ENCODE peak calls at places on chromosomes 1 and 21, in four cellular contexts. One of them, this sample, is unnamed.

GRCh38 chr1:14549897-14550635 is 48.4 kb upstream of the KAZN start:
- DNase-seq in COR-L47: no peak
- DNase-seq in natural killer cell: no peak
- DNase-seq in stimulated activated CD8-positive, alpha-beta memory T cell treated with anti-CD3 and anti-CD28 coated beads, Interleukin-7, amount 100 ng/mL, for 24 hours: no peak
- DNase-seq in this sample: no peak

GRCh38 chr1:42164551-42165420 is at the start of gene GUCA2A:
- DNase-seq in natural killer cell: no peak
- DNase-seq in stimulated activated CD8-positive, alpha-beta memory T cell treated with anti-CD3 and anti-CD28 coated beads, Interleukin-7, amount 100 ng/mL, for 24 hours: no peak
- DNase-seq in COR-L47: no peak
- DNase-seq in this sample: no peak

GRCh38 chr1:8077120-8077573 is 51.0 kb upstream of the ERRFI1 start:
- DNase-seq in COR-L47: no peak
- DNase-seq in stimulated activated CD8-positive, alpha-beta memory T cell treated with anti-CD3 and anti-CD28 coated beads, Interleukin-7, amount 100 ng/mL, for 24 hours: no peak
- DNase-seq in natural killer cell: no peak
- DNase-seq in this sample: no peak

GRCh38 chr1:96992871-96993270 is 271.3 kb downstream of the PTBP2 start:
- DNase-seq in COR-L47: no peak
- DNase-seq in stimulated activated CD8-positive, alpha-beta memory T cell treated with anti-CD3 and anti-CD28 coated beads, Interleukin-7, amount 100 ng/mL, for 24 hours: no peak
- DNase-seq in natural killer cell: no peak
- DNase-seq in this sample: no peak

GRCh38 chr1:43973981-43974442 is 748 bp upstream of the ATP6V0B start:
- DNase-seq in natural killer cell: no peak
- DNase-seq in COR-L47: no peak
- DNase-seq in stimulated activated CD8-positive, alpha-beta memory T cell treated with anti-CD3 and anti-CD28 coated beads, Interleukin-7, amount 100 ng/mL, for 24 hours: no peak
- DNase-seq in this sample: no peak

GRCh38 chr1:63829349-63830327 is 55.8 kb downstream of the ROR1 start:
- DNase-seq in COR-L47: no peak
- DNase-seq in natural killer cell: no peak
- DNase-seq in stimulated activated CD8-positive, alpha-beta memory T cell treated with anti-CD3 and anti-CD28 coated beads, Interleukin-7, amount 100 ng/mL, for 24 hours: no peak
- DNase-seq in this sample: no peak

GRCh38 chr1:22567176-22567575 is 3.9 kb downstream of the EPHA8 start:
- DNase-seq in stimulated activated CD8-positive, alpha-beta memory T cell treated with anti-CD3 and anti-CD28 coated beads, Interleukin-7, amount 100 ng/mL, for 24 hours: no peak
- DNase-seq in COR-L47: no peak
- DNase-seq in natural killer cell: no peak
- DNase-seq in this sample: no peak

GRCh38 chr21:42063578-42064521 is 7.3 kb upstream of the UMODL1 start:
- DNase-seq in natural killer cell: no peak
- DNase-seq in stimulated activated CD8-positive, alpha-beta memory T cell treated with anti-CD3 and anti-CD28 coated beads, Interleukin-7, amount 100 ng/mL, for 24 hours: no peak
- DNase-seq in COR-L47: no peak
- DNase-seq in this sample: no peak

GRCh38 chr1:206461602-206462455 is 8.4 kb upstream of the IKBKE start:
- DNase-seq in natural killer cell: peak; percentile 54
- DNase-seq in stimulated activated CD8-positive, alpha-beta memory T cell treated with anti-CD3 and anti-CD28 coated beads, Interleukin-7, amount 100 ng/mL, for 24 hours: peak; percentile 51
- DNase-seq in COR-L47: peak; percentile 44
- DNase-seq in this sample: peak; percentile 13

GRCh38 chr1:58065520-58065919 is 481.0 kb downstream of the OMA1 start:
- DNase-seq in stimulated activated CD8-positive, alpha-beta memory T cell treated with anti-CD3 and anti-CD28 coated beads, Interleukin-7, amount 100 ng/mL, for 24 hours: no peak
- DNase-seq in natural killer cell: no peak
- DNase-seq in COR-L47: no peak
- DNase-seq in this sample: no peak

GRCh38 chr1:201708085-201708512 is 120.9 kb upstream of the IPO9 start:
- DNase-seq in natural killer cell: no peak
- DNase-seq in COR-L47: no peak
- DNase-seq in stimulated activated CD8-positive, alpha-beta memory T cell treated with anti-CD3 and anti-CD28 coated beads, Interleukin-7, amount 100 ng/mL, for 24 hours: no peak
- DNase-seq in this sample: peak; percentile 39

GRCh38 chr1:236795035-236795756 is at the start of gene MTR:
- DNase-seq in stimulated activated CD8-positive, alpha-beta memory T cell treated with anti-CD3 and anti-CD28 coated beads, Interleukin-7, amount 100 ng/mL, for 24 hours: peak; percentile 93
- DNase-seq in COR-L47: peak; percentile 99
- DNase-seq in natural killer cell: peak; percentile 94
- DNase-seq in this sample: peak; percentile 93

GRCh38 chr1:223748405-223748772 is 36.0 kb downstream of the CAPN2 start:
- DNase-seq in natural killer cell: no peak
- DNase-seq in COR-L47: no peak
- DNase-seq in stimulated activated CD8-positive, alpha-beta memory T cell treated with anti-CD3 and anti-CD28 coated beads, Interleukin-7, amount 100 ng/mL, for 24 hours: no peak
- DNase-seq in this sample: no peak

GRCh38 chr1:20508411-20508771 is 440 bp upstream of the MUL1 start:
- DNase-seq in natural killer cell: no peak
- DNase-seq in COR-L47: no peak
- DNase-seq in stimulated activated CD8-positive, alpha-beta memory T cell treated with anti-CD3 and anti-CD28 coated beads, Interleukin-7, amount 100 ng/mL, for 24 hours: no peak
- DNase-seq in this sample: no peak

GRCh38 chr1:175731581-175731980 is 11.8 kb downstream of the TNR start:
- DNase-seq in stimulated activated CD8-positive, alpha-beta memory T cell treated with anti-CD3 and anti-CD28 coated beads, Interleukin-7, amount 100 ng/mL, for 24 hours: no peak
- DNase-seq in COR-L47: no peak
- DNase-seq in natural killer cell: no peak
- DNase-seq in this sample: no peak

GRCh38 chr1:212178830-212179370 is 106.3 kb upstream of the PPP2R5A start:
- DNase-seq in stimulated activated CD8-positive, alpha-beta memory T cell treated with anti-CD3 and anti-CD28 coated beads, Interleukin-7, amount 100 ng/mL, for 24 hours: no peak
- DNase-seq in natural killer cell: no peak
- DNase-seq in COR-L47: no peak
- DNase-seq in this sample: no peak

GRCh38 chr1:228884196-228884595 is 148.9 kb downstream of the RHOU start:
- DNase-seq in COR-L47: no peak
- DNase-seq in natural killer cell: no peak
- DNase-seq in stimulated activated CD8-positive, alpha-beta memory T cell treated with anti-CD3 and anti-CD28 coated beads, Interleukin-7, amount 100 ng/mL, for 24 hours: no peak
- DNase-seq in this sample: no peak

GRCh38 chr1:24927886-24928630 is 2.0 kb downstream of the RUNX3 start:
- DNase-seq in natural killer cell: no peak
- DNase-seq in stimulated activated CD8-positive, alpha-beta memory T cell treated with anti-CD3 and anti-CD28 coated beads, Interleukin-7, amount 100 ng/mL, for 24 hours: no peak
- DNase-seq in COR-L47: no peak
- DNase-seq in this sample: no peak

GRCh38 chr1:181222972-181223371 is 134.5 kb downstream of the IER5 start:
- DNase-seq in COR-L47: no peak
- DNase-seq in natural killer cell: no peak
- DNase-seq in stimulated activated CD8-positive, alpha-beta memory T cell treated with anti-CD3 and anti-CD28 coated beads, Interleukin-7, amount 100 ng/mL, for 24 hours: no peak
- DNase-seq in this sample: no peak

GRCh38 chr1:200301152-200301551 is 108.7 kb downstream of the ZNF281 start:
- DNase-seq in natural killer cell: no peak
- DNase-seq in COR-L47: no peak
- DNase-seq in stimulated activated CD8-positive, alpha-beta memory T cell treated with anti-CD3 and anti-CD28 coated beads, Interleukin-7, amount 100 ng/mL, for 24 hours: no peak
- DNase-seq in this sample: no peak

GRCh38 chr1:101820080-101820479 is 176.6 kb downstream of the OLFM3 start:
- DNase-seq in stimulated activated CD8-positive, alpha-beta memory T cell treated with anti-CD3 and anti-CD28 coated beads, Interleukin-7, amount 100 ng/mL, for 24 hours: no peak
- DNase-seq in COR-L47: peak; percentile 53
- DNase-seq in natural killer cell: no peak
- DNase-seq in this sample: no peak

This sample was measured in nucleus accumbens.